ENCODE peak calls at places on chromosomes 1 and 21, in nine cellular contexts. L is stomach, E is lung, B is IMR-90, P is SJCRH30, R is pancreas, H is mesenchymal stem cell, O is heart right ventricle, U is aorta. N is an unnamed sample.

GRCh38 chr1:180488661-180489060 is 13.7 kb downstream of the ACBD6 start:
- DNase-seq in L (no peak), E (no peak), B (no peak), P (no peak), R (no peak), H (no peak), O (no peak), U (no peak), N (no peak)

GRCh38 chr1:50476800-50477199 is 53.6 kb upstream of the DMRTA2 start:
- DNase-seq in L (no peak), E (no peak), B (no peak), P (no peak), R (no peak), H (no peak), O (no peak), U (no peak), N (no peak)

GRCh38 chr1:22821027-22821426 is 110.4 kb downstream of the EPHB2 start:
- DNase-seq in L (no peak), E (no peak), B (no peak), P (no peak), R (no peak), H (no peak), O (no peak), U (no peak), N (no peak)

GRCh38 chr1:25926731-25927496 is 20.7 kb upstream of the STMN1 start:
- DNase-seq in L (no peak), E (no peak), B (no peak), P (peak; percentile 75), R (no peak), H (no peak), O (no peak), U (no peak), N (no peak)

GRCh38 chr1:26021647-26022403 is at the start of gene EXTL1:
- DNase-seq in L (no peak), E (no peak), B (peak; percentile 63), P (peak; percentile 98), R (no peak), H (peak; percentile 46), O (peak; percentile 77), U (no peak), N (no peak)

GRCh38 chr1:53285969-53286760 is 41.7 kb downstream of the LRP8 start:
- DNase-seq in L (no peak), E (no peak), B (no peak), P (no peak), R (no peak), H (no peak), O (no peak), U (no peak), N (no peak)

GRCh38 chr1:228867093-228867950 is 132.0 kb downstream of the RHOU start:
- DNase-seq in L (peak; percentile 58), E (no peak), B (peak; percentile 25), P (peak; percentile 84), R (no peak), H (peak; percentile 77), O (no peak), U (no peak), N (no peak)

GRCh38 chr1:32894681-32895080 is 6.5 kb downstream of the TMEM54 start:
- DNase-seq in L (no peak), E (no peak), B (no peak), P (no peak), R (no peak), H (no peak), O (no peak), U (peak; percentile 45), N (no peak)

GRCh38 chr1:204746838-204747442 is 61.4 kb upstream of the LRRN2 start:
- DNase-seq in L (peak; percentile 48), E (no peak), B (peak; percentile 41), P (peak; percentile 76), R (peak; percentile 50), H (peak; percentile 53), O (no peak), U (no peak), N (peak; percentile 40)

GRCh38 chr1:7420706-7421105 is 350.4 kb upstream of the VAMP3 start:
- DNase-seq in L (peak; percentile 9), E (no peak), B (no peak), P (peak; percentile 60), R (peak; percentile 4), H (no peak), O (no peak), U (peak; percentile 42), N (no peak)

GRCh38 chr1:110243146-110243545 is 33.0 kb downstream of the KCNC4 start:
- DNase-seq in L (no peak), E (no peak), B (no peak), P (no peak), R (no peak), H (no peak), O (no peak), U (peak; percentile 57), N (no peak)

GRCh38 chr1:204262506-204263239 is 48.9 kb upstream of the GOLT1A start:
- DNase-seq in L (no peak), E (no peak), B (no peak), P (peak; percentile 96), R (no peak), H (no peak), O (no peak), U (no peak), N (no peak)

GRCh38 chr1:224113005-224113404 is 906 bp upstream of the FBXO28 start:
- DNase-seq in L (no peak), E (no peak), B (no peak), P (no peak), R (no peak), H (no peak), O (no peak), U (no peak), N (no peak)

DNA sequence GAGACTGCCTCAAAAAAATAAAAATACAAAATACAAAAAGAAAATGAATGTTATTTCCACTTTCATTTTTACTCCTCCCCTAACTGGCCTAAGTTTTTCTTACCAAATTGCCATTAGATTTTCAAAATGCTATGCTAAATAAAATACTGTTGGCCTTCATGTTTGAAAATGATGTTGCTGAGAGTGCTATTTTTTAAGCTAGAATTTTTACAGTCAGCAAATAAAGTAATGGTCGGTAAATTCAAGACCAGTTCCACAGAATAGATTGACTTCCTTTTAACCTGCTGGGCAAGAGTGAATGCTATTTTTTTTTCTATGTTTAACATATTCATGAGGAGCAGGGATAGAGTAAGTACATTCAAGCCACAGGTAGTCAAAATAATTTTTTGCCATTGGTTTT is 31.7 kb downstream of the ZNF281 start:
- DNase-seq in L (no peak), E (no peak), B (no peak), P (no peak), R (no peak), H (no peak), O (no peak), U (no peak), N (no peak)
- H3K4me1 ChIP-seq in L (peaks cover 22% of the 10 kb centered on the region), E (no peaks in the 10 kb centered on the region), B (peaks cover 4% of the 10 kb centered on the region), P (no peaks in the 10 kb centered on the region), R (no peaks in the 10 kb centered on the region), H (peaks cover 7% of the 10 kb centered on the region), O (no peaks in the 10 kb centered on the region), U (peaks cover 3% of the 10 kb centered on the region), N (no peaks in the 10 kb centered on the region)

GRCh38 chr1:5956022-5956830 is 36.0 kb downstream of the NPHP4 start:
- DNase-seq in L (no peak), E (no peak), B (no peak), P (no peak), R (no peak), H (no peak), O (no peak), U (peak; percentile 48), N (no peak)
- H3K4me3 ChIP-seq in L (no peak overlapping the region), E (no peak overlapping the region), B (no peak overlapping the region), P (no peak overlapping the region), R (no peak overlapping the region), H (no peak overlapping the region), O (no peak overlapping the region), U (no peak overlapping the region), N (peak overlapping the region; percentile 65)

GRCh38 chr21:36073181-36073580 is 3.4 kb downstream of the CBR1 start:
- DNase-seq in L (peak; percentile 56), E (no peak), B (no peak), P (no peak), R (no peak), H (no peak), O (no peak), U (no peak), N (no peak)

GRCh38 chr21:36072453-36073167 is 2.8 kb downstream of the CBR1 start:
- DNase-seq in L (no peak), E (no peak), B (no peak), P (no peak), R (no peak), H (no peak), O (no peak), U (no peak), N (no peak)

GRCh38 chr21:36070999-36071398 is 1.2 kb downstream of the CBR1 start:
- DNase-seq in L (no peak), E (no peak), B (no peak), P (no peak), R (no peak), H (no peak), O (no peak), U (no peak), N (no peak)

GRCh38 chr21:36068748-36069398 is 951 bp upstream of the CBR1 start:
- DNase-seq in L (no peak), E (no peak), B (no peak), P (no peak), R (no peak), H (no peak), O (no peak), U (no peak), N (no peak)

DNA sequence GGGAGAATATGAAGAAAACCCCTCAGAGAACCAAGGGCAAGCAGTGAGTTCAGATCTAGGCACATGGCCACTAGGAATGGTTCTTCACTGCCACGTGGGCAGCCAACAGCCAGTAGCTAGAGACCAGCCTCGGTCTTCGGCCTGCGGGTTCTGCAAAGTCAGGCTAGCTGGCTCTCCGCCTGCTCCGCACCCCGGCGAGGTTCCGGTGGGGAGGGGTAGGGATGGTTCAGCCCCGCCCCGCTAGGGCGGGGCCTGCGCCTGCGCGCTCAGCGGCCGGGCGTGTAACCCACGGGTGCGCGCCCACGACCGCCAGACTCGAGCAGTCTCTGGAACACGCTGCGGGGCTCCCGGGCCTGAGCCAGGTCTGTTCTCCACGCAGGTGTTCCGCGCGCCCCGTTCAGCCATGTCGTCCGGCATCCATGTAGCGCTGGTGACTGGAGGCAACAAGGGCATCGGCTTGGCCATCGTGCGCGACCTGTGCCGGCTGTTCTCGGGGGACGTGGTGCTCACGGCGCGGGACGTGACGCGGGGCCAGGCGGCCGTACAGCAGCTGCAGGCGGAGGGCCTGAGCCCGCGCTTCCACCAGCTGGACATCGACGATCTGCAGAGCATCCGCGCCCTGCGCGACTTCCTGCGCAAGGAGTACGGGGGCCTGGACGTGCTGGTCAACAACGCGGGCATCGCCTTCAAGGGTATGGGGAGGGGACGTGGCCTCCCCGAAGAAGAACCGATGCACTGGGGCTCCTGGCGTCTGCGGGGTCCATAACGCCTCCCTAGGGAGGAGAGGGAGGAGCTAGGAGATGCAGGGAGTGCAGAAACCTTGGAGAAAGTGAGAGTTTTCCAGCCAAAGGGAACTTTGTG is at the start of gene CBR1:
- DNase-seq in L (peak; percentile 95), E (peak; percentile 95), B (peak; percentile 93), P (no peak), R (peak; percentile 92), H (peak; percentile 69), O (peak; percentile 97), U (peak; percentile 98), N (peak; percentile 93)
- H3K27ac ChIP-seq in L (peak within 1 kb of the TSS; percentile 91), E (peak within 1 kb of the TSS; percentile 75), B (peak within 1 kb of the TSS; percentile 93), P (no peak within 1 kb of the TSS), R (peak within 1 kb of the TSS; percentile 50), H (no peak within 1 kb of the TSS), O (peak within 1 kb of the TSS; percentile 63), U (peak within 1 kb of the TSS; percentile 57), N (peak within 1 kb of the TSS; percentile 56)

DNA sequence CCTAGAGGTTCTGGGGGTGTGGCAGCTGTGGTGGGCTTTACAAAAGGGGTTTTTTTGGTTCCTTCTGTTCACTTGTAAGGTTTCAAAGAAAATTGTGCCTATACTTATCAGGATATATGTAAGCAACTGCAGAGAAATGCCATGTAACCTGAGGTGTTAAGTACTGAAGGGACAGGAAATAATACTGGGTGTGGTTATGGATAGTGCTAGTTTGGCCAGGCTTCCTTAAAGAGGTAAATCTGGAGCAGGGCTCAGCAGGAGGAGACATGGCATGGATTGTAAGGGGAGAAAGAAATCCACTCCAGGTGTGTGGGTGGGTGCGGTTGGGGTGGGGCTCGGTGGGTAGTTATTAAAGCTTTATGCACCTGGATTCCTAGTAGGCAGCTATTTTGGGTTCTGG is 28.3 kb downstream of the KIRREL1 start:
- DNase-seq in L (no peak), E (no peak), B (no peak), P (no peak), R (no peak), H (no peak), O (no peak), U (no peak), N (no peak)
- H3K4me1 ChIP-seq in L (peaks cover 80% of the 10 kb centered on the region), E (no peaks in the 10 kb centered on the region), B (peaks cover 57% of the 10 kb centered on the region), P (peaks cover 50% of the 10 kb centered on the region), R (no peaks in the 10 kb centered on the region), H (peaks cover 41% of the 10 kb centered on the region), O (peaks cover 93% of the 10 kb centered on the region), U (peaks cover 9% of the 10 kb centered on the region), N (no peaks in the 10 kb centered on the region)